ENCODE peak calls at places on chromosome 1, in four cellular contexts. One of them, this sample, is unnamed. For H3F3A, the result is how much of the 10 kb centered on the place peaks cover.

GRCh38 chr1:66275083-66275482 is 258.9 kb upstream of the SGIP1 start:
- DNase-seq in GM23338: no peak
- DNase-seq in GM23248: no peak
- DNase-seq in PC-3: no peak
- DNase-seq in this sample: no peak

GRCh38 chr1:25796807-25797458 is 3.1 kb upstream of the SELENON start:
- DNase-seq in GM23338: peak
- DNase-seq in GM23248: peak
- DNase-seq in PC-3: peak
- DNase-seq in this sample: peak

GRCh38 chr1:150065184-150065871 is 2.2 kb upstream of the VPS45 start:
- DNase-seq in GM23338: no peak
- DNase-seq in GM23248: peak
- DNase-seq in PC-3: peak
- DNase-seq in this sample: no peak

GRCh38 chr1:42971848-42972291 is 13.2 kb upstream of the SLC2A1 start:
- DNase-seq in GM23338: no peak
- DNase-seq in GM23248: peak
- DNase-seq in PC-3: no peak
- DNase-seq in this sample: no peak

GRCh38 chr1:241918879-241919278 is 38.7 kb upstream of the BECN2 start:
- DNase-seq in GM23338: no peak
- DNase-seq in GM23248: peak
- DNase-seq in PC-3: peak
- DNase-seq in this sample: peak

GRCh38 chr1:82525378-82525777 is 724.6 kb downstream of the ADGRL2 start:
- DNase-seq in GM23338: no peak
- DNase-seq in GM23248: no peak
- DNase-seq in PC-3: no peak
- DNase-seq in this sample: no peak

GRCh38 chr1:235023197-235024044 is 105.2 kb downstream of the TOMM20 start:
- DNase-seq in GM23338: peak
- DNase-seq in GM23248: no peak
- DNase-seq in PC-3: no peak
- DNase-seq in this sample: no peak

GRCh38 chr1:79283451-79283850 is 276.9 kb upstream of the ADGRL4 start:
- DNase-seq in GM23338: no peak
- DNase-seq in GM23248: no peak
- DNase-seq in PC-3: no peak
- DNase-seq in this sample: no peak

GRCh38 chr1:156725683-156726280 is 2.5 kb upstream of the METTL25B start:
- DNase-seq in GM23338: peak
- DNase-seq in GM23248: peak
- DNase-seq in PC-3: peak
- DNase-seq in this sample: peak

GRCh38 chr1:25560788-25561187 is 17.4 kb downstream of the LDLRAP1 start:
- DNase-seq in GM23338: no peak
- DNase-seq in GM23248: no peak
- DNase-seq in PC-3: no peak
- DNase-seq in this sample: no peak

GRCh38 chr1:159920202-159920601 is 5.1 kb downstream of the TAGLN2 start:
- DNase-seq in GM23338: no peak
- DNase-seq in GM23248: no peak
- DNase-seq in PC-3: no peak
- DNase-seq in this sample: no peak
- H3F3A ChIP-seq in GM23338: under half
- H3F3A ChIP-seq in GM23248: under half
- H3F3A ChIP-seq in PC-3: under half
- H3F3A ChIP-seq in this sample: under half

GRCh38 chr1:166127003-166127402 is 39.8 kb downstream of the FAM78B start:
- DNase-seq in GM23338: no peak
- DNase-seq in GM23248: no peak
- DNase-seq in PC-3: no peak
- DNase-seq in this sample: no peak

GRCh38 chr1:166129006-166129405 is 37.8 kb downstream of the FAM78B start:
- DNase-seq in GM23338: no peak
- DNase-seq in GM23248: no peak
- DNase-seq in PC-3: no peak
- DNase-seq in this sample: no peak

GRCh38 chr1:166132496-166132895 is 34.3 kb downstream of the FAM78B start:
- DNase-seq in GM23338: no peak
- DNase-seq in GM23248: no peak
- DNase-seq in PC-3: no peak
- DNase-seq in this sample: no peak

GRCh38 chr1:166133276-166133841 is 33.4 kb downstream of the FAM78B start:
- DNase-seq in GM23338: peak
- DNase-seq in GM23248: no peak
- DNase-seq in PC-3: peak
- DNase-seq in this sample: peak

DNA sequence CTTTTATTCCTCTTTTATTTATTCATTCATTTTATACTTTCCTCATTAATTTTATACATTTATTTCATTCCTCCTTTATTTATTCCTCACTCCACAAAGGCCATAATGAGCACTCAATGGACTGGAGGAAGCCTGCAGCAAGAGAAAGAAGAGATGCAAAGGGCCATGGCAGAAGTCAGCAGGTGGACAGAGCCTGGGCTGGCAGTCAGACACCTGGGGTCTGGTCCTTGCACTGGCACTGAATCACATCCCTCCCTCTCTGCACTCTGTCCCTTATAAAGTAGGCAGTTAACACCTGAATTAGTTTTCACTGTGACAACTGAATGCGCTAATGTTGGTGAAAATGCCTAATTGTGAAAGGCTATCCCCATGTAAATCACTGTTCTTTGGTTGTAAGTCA is 38.6 kb downstream of the FAM78B start:
- DNase-seq in GM23338: no peak
- DNase-seq in GM23248: no peak
- DNase-seq in PC-3: no peak
- DNase-seq in this sample: no peak
- TF ChIP-seq EZH2phosphoT487 in GM23338: no peak
- TF ChIP-seq EZH2phosphoT487 in GM23248: no peak
- TF ChIP-seq EZH2phosphoT487 in PC-3: no peak
- TF ChIP-seq EZH2phosphoT487 in this sample: no peak

GRCh38 chr1:27137022-27137542 is 17.8 kb downstream of the SLC9A1 start:
- DNase-seq in GM23338: peak
- DNase-seq in GM23248: peak
- DNase-seq in PC-3: no peak
- DNase-seq in this sample: no peak

GRCh38 chr1:27132624-27133023 is 22.3 kb downstream of the SLC9A1 start:
- DNase-seq in GM23338: no peak
- DNase-seq in GM23248: no peak
- DNase-seq in PC-3: no peak
- DNase-seq in this sample: no peak

GRCh38 chr1:27135920-27136551 is 18.9 kb downstream of the SLC9A1 start:
- DNase-seq in GM23338: peak
- DNase-seq in GM23248: peak
- DNase-seq in PC-3: peak
- DNase-seq in this sample: peak

GRCh38 chr1:27133158-27133557 is 21.8 kb downstream of the SLC9A1 start:
- DNase-seq in GM23338: no peak
- DNase-seq in GM23248: no peak
- DNase-seq in PC-3: no peak
- DNase-seq in this sample: no peak

GRCh38 chr1:27133990-27134389 is 20.9 kb downstream of the SLC9A1 start:
- DNase-seq in GM23338: no peak
- DNase-seq in GM23248: no peak
- DNase-seq in PC-3: no peak
- DNase-seq in this sample: no peak
- H3F3A ChIP-seq in GM23338: under half
- H3F3A ChIP-seq in GM23248: under half
- H3F3A ChIP-seq in PC-3: under half
- H3F3A ChIP-seq in this sample: under half

DNA sequence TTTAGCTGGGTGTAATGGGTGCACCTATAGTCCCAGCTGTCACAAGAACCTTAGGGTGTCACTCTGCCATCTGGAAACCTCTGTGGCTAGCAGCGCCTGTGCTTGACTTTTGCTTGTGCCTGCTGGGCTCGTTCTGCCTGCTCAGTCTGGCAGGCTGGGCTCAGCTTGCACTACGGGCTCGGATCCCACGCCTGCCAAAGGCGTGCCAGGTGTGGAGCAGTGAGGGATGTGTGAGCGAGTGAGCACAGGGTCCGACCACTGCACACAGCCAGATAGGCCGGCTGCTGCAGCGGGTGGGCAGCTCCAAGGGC is 2.8 kb upstream of the LSM10 start:
- DNase-seq in GM23338: no peak
- DNase-seq in GM23248: no peak
- DNase-seq in PC-3: no peak
- DNase-seq in this sample: no peak
- TF ChIP-seq EZH2phosphoT487 in GM23338: no peak
- TF ChIP-seq EZH2phosphoT487 in GM23248: no peak
- TF ChIP-seq EZH2phosphoT487 in PC-3: no peak
- TF ChIP-seq EZH2phosphoT487 in this sample: no peak